ENCODE peak calls at places on chromosomes 5 and 9, in ten cellular contexts. One of them, this sample, is unnamed. For H3K4me1, the result is how much of the 10 kb centered on the place peaks cover.

GRCh38 chr9:86201474-86202337 is 57.8 kb downstream of the C9orf153 start:
- DNase-seq in stomach: no peak
- DNase-seq in ovary: no peak
- DNase-seq in A549: no peak
- DNase-seq in body of pancreas: no peak
- DNase-seq in HCT116: no peak
- DNase-seq in transverse colon: no peak
- DNase-seq in spleen: no peak
- DNase-seq in IMR-90: no peak
- DNase-seq in endothelial cell of umbilical vein: no peak
- DNase-seq in this sample: no peak

GRCh38 chr5:156178117-156178516 is 148.8 kb upstream of the SGCD start:
- DNase-seq in stomach: no peak
- DNase-seq in transverse colon: no peak
- DNase-seq in spleen: no peak
- DNase-seq in HCT116: no peak
- DNase-seq in IMR-90: peak
- DNase-seq in A549: no peak
- DNase-seq in endothelial cell of umbilical vein: no peak
- DNase-seq in body of pancreas: no peak
- DNase-seq in ovary: no peak
- DNase-seq in this sample: no peak

GRCh38 chr9:69295872-69296562 is 29.0 kb upstream of the ENTREP1 start:
- DNase-seq in transverse colon: no peak
- DNase-seq in endothelial cell of umbilical vein: no peak
- DNase-seq in A549: no peak
- DNase-seq in IMR-90: peak
- DNase-seq in stomach: no peak
- DNase-seq in body of pancreas: no peak
- DNase-seq in ovary: peak
- DNase-seq in HCT116: no peak
- DNase-seq in spleen: no peak
- DNase-seq in this sample: peak

GRCh38 chr9:106752581-106752980 is 110.4 kb upstream of the ZNF462 start:
- DNase-seq in spleen: no peak
- DNase-seq in HCT116: no peak
- DNase-seq in endothelial cell of umbilical vein: no peak
- DNase-seq in body of pancreas: no peak
- DNase-seq in A549: no peak
- DNase-seq in ovary: no peak
- DNase-seq in stomach: no peak
- DNase-seq in transverse colon: no peak
- DNase-seq in IMR-90: peak
- DNase-seq in this sample: no peak

GRCh38 chr9:101026824-101027223 is 1.7 kb upstream of the PLPPR1 start:
- DNase-seq in A549: no peak
- DNase-seq in spleen: no peak
- DNase-seq in stomach: no peak
- DNase-seq in endothelial cell of umbilical vein: peak
- DNase-seq in body of pancreas: no peak
- DNase-seq in HCT116: no peak
- DNase-seq in transverse colon: no peak
- DNase-seq in IMR-90: no peak
- DNase-seq in ovary: no peak
- DNase-seq in this sample: no peak

GRCh38 chr9:134839441-134840125 is 41.0 kb upstream of the FCN2 start:
- DNase-seq in body of pancreas: no peak
- DNase-seq in A549: no peak
- DNase-seq in ovary: no peak
- DNase-seq in transverse colon: no peak
- DNase-seq in endothelial cell of umbilical vein: no peak
- DNase-seq in HCT116: no peak
- DNase-seq in IMR-90: no peak
- DNase-seq in stomach: no peak
- DNase-seq in spleen: no peak
- DNase-seq in this sample: no peak

GRCh38 chr5:89728750-89729149 is 680.8 kb downstream of the CETN3 start:
- DNase-seq in HCT116: no peak
- DNase-seq in A549: no peak
- DNase-seq in endothelial cell of umbilical vein: no peak
- DNase-seq in stomach: no peak
- DNase-seq in transverse colon: no peak
- DNase-seq in body of pancreas: peak
- DNase-seq in ovary: peak
- DNase-seq in IMR-90: peak
- DNase-seq in spleen: no peak
- DNase-seq in this sample: peak

GRCh38 chr5:108379722-108380530 is 2.0 kb downstream of the FBXL17 start:
- DNase-seq in A549: no peak
- DNase-seq in IMR-90: peak
- DNase-seq in ovary: no peak
- DNase-seq in spleen: no peak
- DNase-seq in HCT116: no peak
- DNase-seq in endothelial cell of umbilical vein: peak
- DNase-seq in stomach: no peak
- DNase-seq in transverse colon: no peak
- DNase-seq in body of pancreas: no peak
- DNase-seq in this sample: no peak

GRCh38 chr5:56330167-56330566 is 97.0 kb upstream of the ANKRD55 start:
- DNase-seq in stomach: no peak
- DNase-seq in ovary: no peak
- DNase-seq in A549: no peak
- DNase-seq in IMR-90: no peak
- DNase-seq in body of pancreas: no peak
- DNase-seq in endothelial cell of umbilical vein: no peak
- DNase-seq in transverse colon: no peak
- DNase-seq in spleen: no peak
- DNase-seq in HCT116: no peak
- DNase-seq in this sample: no peak

GRCh38 chr9:136056546-136057235 is 38.4 kb downstream of the NACC2 start:
- DNase-seq in ovary: no peak
- DNase-seq in IMR-90: no peak
- DNase-seq in body of pancreas: no peak
- DNase-seq in stomach: no peak
- DNase-seq in spleen: no peak
- DNase-seq in HCT116: no peak
- DNase-seq in endothelial cell of umbilical vein: no peak
- DNase-seq in A549: no peak
- DNase-seq in transverse colon: no peak
- DNase-seq in this sample: no peak

GRCh38 chr5:43039115-43039467 is 1.0 kb downstream of the ANXA2R start:
- DNase-seq in body of pancreas: no peak
- DNase-seq in spleen: no peak
- DNase-seq in endothelial cell of umbilical vein: no peak
- DNase-seq in ovary: no peak
- DNase-seq in A549: no peak
- DNase-seq in stomach: no peak
- DNase-seq in HCT116: no peak
- DNase-seq in IMR-90: no peak
- DNase-seq in transverse colon: no peak
- DNase-seq in this sample: no peak

DNA sequence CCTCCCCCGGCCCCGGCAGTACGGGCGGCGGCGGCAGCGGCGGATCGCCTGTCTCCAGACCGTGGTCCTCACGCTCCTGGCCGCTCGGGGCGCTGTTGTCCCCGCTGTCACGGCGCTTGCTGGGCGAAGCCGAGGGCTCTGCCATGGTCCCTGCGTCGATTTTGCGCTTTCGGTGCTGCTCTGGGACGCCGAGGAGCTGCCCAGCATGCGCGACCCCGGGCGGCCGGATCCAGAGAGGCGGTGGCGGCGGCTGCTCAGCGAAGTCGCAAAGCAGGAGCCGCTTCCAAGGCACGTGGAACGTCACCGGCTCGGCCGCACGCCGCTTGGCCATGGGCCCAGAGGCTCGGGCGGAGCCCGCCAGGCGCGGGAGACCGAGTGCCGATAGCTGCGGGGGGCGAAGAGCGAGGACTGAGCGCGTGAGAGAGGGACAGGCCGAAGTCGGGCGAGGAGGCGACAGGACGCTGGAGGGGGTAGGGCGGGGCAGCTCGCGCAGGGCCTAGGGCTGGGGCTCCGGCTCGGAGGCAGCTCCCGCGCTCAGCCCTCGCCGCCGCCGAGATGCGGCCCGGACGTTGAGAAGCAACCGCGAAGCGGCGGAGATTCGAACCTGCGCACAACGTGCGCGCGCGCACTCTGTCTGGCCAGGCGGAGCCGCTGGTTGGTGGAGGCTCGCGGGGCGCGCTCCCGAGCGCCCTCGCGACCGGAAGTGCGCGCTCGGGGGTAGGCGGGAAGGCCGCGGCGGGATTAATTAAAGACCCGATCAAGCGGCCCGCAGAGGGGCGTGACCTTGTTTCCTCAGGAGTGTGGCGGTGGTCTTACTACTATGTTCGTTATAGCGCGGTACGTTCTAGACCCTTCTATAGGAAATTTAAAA is at the start of gene C9orf40:
- DNase-seq in A549: peak
- DNase-seq in spleen: peak
- DNase-seq in ovary: peak
- DNase-seq in IMR-90: peak
- DNase-seq in transverse colon: peak
- DNase-seq in body of pancreas: peak
- DNase-seq in endothelial cell of umbilical vein: peak
- DNase-seq in stomach: peak
- DNase-seq in HCT116: peak
- DNase-seq in this sample: peak
- TF ChIP-seq POLR2A in A549: peak
- TF ChIP-seq POLR2A in spleen: no peak
- TF ChIP-seq POLR2A in ovary: peak
- TF ChIP-seq POLR2A in IMR-90: no peak
- TF ChIP-seq POLR2A in transverse colon: peak
- TF ChIP-seq POLR2A in body of pancreas: peak
- TF ChIP-seq POLR2A in endothelial cell of umbilical vein: no peak
- TF ChIP-seq POLR2A in stomach: no peak
- TF ChIP-seq POLR2A in HCT116: no peak
- TF ChIP-seq POLR2A in this sample: peak

DNA sequence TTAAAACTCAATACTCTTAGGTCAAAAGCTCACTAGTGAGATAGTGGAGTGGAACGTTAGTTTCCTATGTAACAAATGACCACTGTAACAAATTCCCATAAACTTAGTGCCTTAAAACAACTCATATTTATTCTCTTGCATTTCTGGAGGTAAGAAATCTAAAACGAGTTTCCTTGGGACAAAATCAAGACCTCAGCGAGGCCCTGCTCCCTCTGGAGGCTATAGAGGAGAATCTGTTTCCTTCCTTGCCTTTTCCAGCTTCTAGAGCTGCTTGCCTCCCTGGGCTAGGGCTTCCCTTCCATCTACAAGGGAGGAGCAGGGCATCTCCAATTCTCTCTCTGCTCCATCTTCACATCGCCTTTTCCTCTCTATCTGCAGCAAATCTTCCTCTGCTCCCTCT is 32.0 kb downstream of the SEMA5A start:
- DNase-seq in HCT116: no peak
- DNase-seq in spleen: no peak
- DNase-seq in body of pancreas: no peak
- DNase-seq in transverse colon: no peak
- DNase-seq in stomach: no peak
- DNase-seq in ovary: no peak
- DNase-seq in A549: no peak
- DNase-seq in IMR-90: peak
- DNase-seq in endothelial cell of umbilical vein: no peak
- DNase-seq in this sample: no peak
- H3K4me1 ChIP-seq in HCT116: under half
- H3K4me1 ChIP-seq in spleen: under half
- H3K4me1 ChIP-seq in body of pancreas: under half
- H3K4me1 ChIP-seq in transverse colon: under half
- H3K4me1 ChIP-seq in stomach: under half
- H3K4me1 ChIP-seq in ovary: under half
- H3K4me1 ChIP-seq in A549: under half
- H3K4me1 ChIP-seq in IMR-90: under half
- H3K4me1 ChIP-seq in endothelial cell of umbilical vein: under half
- H3K4me1 ChIP-seq in this sample: under half

DNA sequence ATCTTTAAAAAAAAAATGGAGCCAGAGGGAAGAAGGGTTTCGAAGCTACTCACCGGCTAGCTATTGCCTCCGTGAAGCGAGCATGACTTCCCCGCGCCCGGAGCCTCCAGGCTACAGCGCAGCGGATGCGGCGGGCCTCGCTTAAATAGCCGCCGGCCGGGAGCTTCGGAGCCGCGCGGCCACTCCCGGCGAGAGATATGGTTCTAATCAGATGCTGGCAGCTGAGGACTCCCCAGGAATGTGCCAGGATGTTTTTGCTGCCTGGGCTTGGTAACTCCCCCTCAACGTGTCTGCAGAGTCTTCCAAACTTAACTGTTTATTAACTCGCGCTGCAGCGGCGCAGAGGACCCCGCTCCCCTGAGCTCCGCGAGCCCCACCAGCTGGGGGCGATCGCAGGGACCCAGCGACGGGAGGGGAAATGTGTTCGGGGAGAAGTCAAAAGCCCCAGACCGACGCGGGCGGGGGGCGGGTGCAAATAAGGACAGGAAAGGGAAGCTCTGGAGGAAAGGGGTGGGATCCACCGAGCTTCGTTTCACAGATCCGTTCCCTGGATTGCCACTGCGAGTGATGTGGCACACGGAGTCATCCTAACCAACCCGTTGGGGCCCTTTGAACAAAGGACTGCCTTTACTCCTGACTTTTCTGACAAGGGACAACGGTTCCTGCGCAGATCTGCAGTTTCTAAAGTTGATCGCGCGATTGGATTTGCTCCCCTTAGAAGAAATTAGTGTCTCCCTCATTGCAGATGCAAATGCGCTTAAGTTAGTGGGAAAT is at the start of gene DAB2:
- DNase-seq in endothelial cell of umbilical vein: peak
- DNase-seq in HCT116: peak
- DNase-seq in spleen: peak
- DNase-seq in transverse colon: peak
- DNase-seq in ovary: peak
- DNase-seq in A549: peak
- DNase-seq in stomach: peak
- DNase-seq in body of pancreas: peak
- DNase-seq in IMR-90: peak
- DNase-seq in this sample: peak
- TF ChIP-seq POLR2A in endothelial cell of umbilical vein: peak
- TF ChIP-seq POLR2A in HCT116: peak
- TF ChIP-seq POLR2A in spleen: no peak
- TF ChIP-seq POLR2A in transverse colon: peak
- TF ChIP-seq POLR2A in ovary: peak
- TF ChIP-seq POLR2A in A549: peak
- TF ChIP-seq POLR2A in stomach: no peak
- TF ChIP-seq POLR2A in body of pancreas: peak
- TF ChIP-seq POLR2A in IMR-90: peak
- TF ChIP-seq POLR2A in this sample: peak

DNA sequence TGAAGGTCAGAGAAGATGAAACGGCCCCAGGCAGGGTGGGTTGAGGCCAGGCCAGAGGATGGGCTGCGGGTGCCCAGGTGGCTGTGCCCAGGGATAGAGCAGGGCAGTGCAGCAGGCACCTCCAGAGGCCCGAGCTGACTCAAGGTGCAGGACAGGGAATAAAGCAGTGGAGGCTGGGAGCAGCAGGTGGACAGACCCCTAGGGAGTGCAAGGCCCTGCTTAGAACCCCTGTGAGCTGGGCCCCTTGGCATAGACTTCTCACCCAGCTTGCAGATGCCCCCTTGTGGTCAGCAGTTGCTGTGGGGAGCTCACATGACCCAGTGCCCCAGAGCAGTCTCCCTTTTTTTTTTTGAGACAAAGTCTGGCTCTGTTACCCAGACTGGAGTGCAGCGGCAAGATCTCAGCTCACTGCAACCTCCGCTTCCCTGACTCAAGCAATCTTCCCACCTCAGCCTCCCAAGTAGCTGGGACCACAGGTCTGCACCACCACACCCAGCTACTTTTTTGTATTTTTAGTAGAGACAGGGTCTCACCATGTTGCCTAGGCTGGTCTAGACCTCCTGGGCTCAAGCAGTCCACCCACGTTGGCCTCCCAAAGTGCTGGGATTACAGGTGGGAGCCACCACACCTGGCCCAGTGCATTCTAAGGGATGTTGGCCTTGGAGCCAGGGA is 118.8 kb downstream of the WNK2 start:
- DNase-seq in endothelial cell of umbilical vein: peak
- DNase-seq in A549: peak
- DNase-seq in body of pancreas: peak
- DNase-seq in transverse colon: peak
- DNase-seq in stomach: peak
- DNase-seq in HCT116: peak
- DNase-seq in ovary: no peak
- DNase-seq in IMR-90: peak
- DNase-seq in spleen: peak
- DNase-seq in this sample: peak
- H3K4me1 ChIP-seq in endothelial cell of umbilical vein: under half
- H3K4me1 ChIP-seq in A549: under half
- H3K4me1 ChIP-seq in body of pancreas: under half
- H3K4me1 ChIP-seq in transverse colon: under half
- H3K4me1 ChIP-seq in stomach: under half
- H3K4me1 ChIP-seq in HCT116: under half
- H3K4me1 ChIP-seq in ovary: under half
- H3K4me1 ChIP-seq in IMR-90: under half
- H3K4me1 ChIP-seq in spleen: under half
- H3K4me1 ChIP-seq in this sample: half or more

This sample was measured in gastrocnemius medialis.